ENCODE peak calls at places on chromosomes 16 and 17, in four cellular contexts. C is astrocyte of the cerebellum, H is ascending aorta, N is cardiac fibroblast. U is an unnamed sample.

GRCh38 chr17:59287452-59287851 is 44.0 kb upstream of the YPEL2 start:
- DNase-seq in C (no peak), H (no peak), N (peak), U (no peak)

GRCh38 chr17:40947929-40948328 is 10.5 kb upstream of the KRT23 start:
- DNase-seq in N (no peak), H (no peak), C (no peak), U (no peak)

GRCh38 chr16:88651989-88652762 is 1.3 kb upstream of the CYBA start:
- DNase-seq in C (no peak), N (no peak), H (no peak), U (no peak)

GRCh38 chr17:29216856-29217255 is 29.8 kb upstream of the CRYBA1 start:
- DNase-seq in N (no peak), C (no peak), H (no peak), U (no peak)

GRCh38 chr17:36705651-36706436 is 104.5 kb downstream of the MRM1 start:
- DNase-seq in N (peak), C (no peak), H (no peak), U (peak)

GRCh38 chr17:38897176-38897575 is 27.3 kb downstream of the LASP1 start:
- DNase-seq in C (no peak), H (no peak), N (peak), U (no peak)

GRCh38 chr17:7132511-7133094 is 18.0 kb upstream of the ASGR2 start:
- DNase-seq in H (no peak), C (no peak), N (peak), U (no peak)

GRCh38 chr16:89697161-89697615 is 4.3 kb downstream of the SPATA2L start:
- DNase-seq in C (no peak), H (no peak), N (no peak), U (no peak)

GRCh38 chr17:42548070-42548837 is 4.5 kb upstream of the HSD17B1 start:
- DNase-seq in H (no peak), C (no peak), N (peak), U (no peak)

GRCh38 chr16:15949210-15950166 is at the start of gene ABCC1:
- DNase-seq in H (no peak), N (no peak), C (no peak), U (no peak)

GRCh38 chr17:50052822-50053653 is 2.9 kb upstream of the ITGA3 start:
- DNase-seq in N (no peak), H (no peak), C (no peak), U (no peak)

GRCh38 chr16:48901712-48902374 is 291.9 kb upstream of the N4BP1 start:
- DNase-seq in C (no peak), H (no peak), N (no peak), U (no peak)
- TF ChIP-seq CTCF in C (peak), H (no peak), N (no peak), U (peak)

GRCh38 chr17:83175551-83176271 is 96.3 kb downstream of the METRNL start:
- DNase-seq in H (no peak), N (no peak), C (no peak), U (no peak)

GRCh38 chr17:83174859-83175550 is 95.6 kb downstream of the METRNL start:
- DNase-seq in N (no peak), C (no peak), H (peak), U (no peak)

GRCh38 chr17:83177611-83178532 is 98.5 kb downstream of the METRNL start:
- DNase-seq in C (no peak), N (no peak), H (no peak), U (no peak)

GRCh38 chr17:83176956-83177583 is 97.7 kb downstream of the METRNL start:
- DNase-seq in H (no peak), C (no peak), N (no peak), U (no peak)

GRCh38 chr17:83176272-83176955 is 97.0 kb downstream of the METRNL start:
- DNase-seq in N (no peak), H (no peak), C (no peak), U (no peak)
- TF ChIP-seq CTCF in N (no peak), H (no peak), C (no peak), U (no peak)

GRCh38 chr17:58231644-58232043 is 6.7 kb upstream of the LPO start:
- DNase-seq in N (no peak), C (no peak), H (no peak), U (no peak)

GRCh38 chr17:58229881-58230280 is 8.5 kb upstream of the LPO start:
- DNase-seq in C (no peak), H (no peak), N (no peak), U (no peak)

GRCh38 chr17:58235821-58236220 is 2.6 kb upstream of the LPO start:
- DNase-seq in H (no peak), N (no peak), C (no peak), U (no peak)

GRCh38 chr17:58233547-58233946 is 4.8 kb upstream of the LPO start:
- DNase-seq in C (no peak), N (no peak), H (no peak), U (no peak)

GRCh38 chr17:58232707-58233156 is 5.7 kb upstream of the LPO start:
- DNase-seq in C (no peak), H (no peak), N (peak), U (peak)
- TF ChIP-seq CTCF in C (no peak), H (no peak), N (peak), U (no peak)

DNA sequence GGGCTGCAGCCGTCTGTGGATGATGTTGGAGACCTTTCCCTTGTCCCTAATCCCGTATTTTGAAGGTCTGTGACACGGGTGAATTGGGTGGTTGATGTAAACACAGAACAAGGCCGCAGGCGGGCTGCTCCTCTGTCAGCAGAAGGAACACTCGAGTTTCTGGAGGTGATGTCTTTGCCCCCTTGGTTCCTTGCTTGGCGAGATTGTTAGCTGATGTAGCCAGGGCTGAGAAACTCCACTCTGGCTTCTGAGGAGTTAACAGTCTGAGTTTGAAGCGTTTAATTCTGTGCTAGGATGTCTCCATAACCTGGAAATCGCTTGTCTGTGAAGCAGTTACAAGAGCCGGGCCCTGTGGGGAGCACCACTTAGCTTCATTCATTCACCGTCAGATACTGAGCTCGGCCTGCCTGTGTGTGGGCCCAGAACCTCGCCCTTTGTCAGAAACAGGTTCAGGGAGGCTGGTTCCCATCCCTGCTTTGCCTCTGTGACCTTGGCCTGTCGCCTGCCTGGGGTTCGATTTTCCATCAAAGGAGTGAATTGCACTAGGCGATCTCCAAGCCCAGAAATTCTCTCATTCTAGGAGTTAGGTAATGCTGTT is 1.3 kb downstream of the MAPK8IP3 start:
- DNase-seq in C (no peak), H (no peak), N (peak), U (no peak)
- TF ChIP-seq CTCF in C (no peak), H (no peak), N (no peak), U (no peak)

GRCh38 chr16:49910761-49911160 is 54.8 kb upstream of the ZNF423 start:
- DNase-seq in H (no peak), C (no peak), N (no peak), U (no peak)
- TF ChIP-seq CTCF in H (no peak), C (no peak), N (no peak), U (no peak)

DNA sequence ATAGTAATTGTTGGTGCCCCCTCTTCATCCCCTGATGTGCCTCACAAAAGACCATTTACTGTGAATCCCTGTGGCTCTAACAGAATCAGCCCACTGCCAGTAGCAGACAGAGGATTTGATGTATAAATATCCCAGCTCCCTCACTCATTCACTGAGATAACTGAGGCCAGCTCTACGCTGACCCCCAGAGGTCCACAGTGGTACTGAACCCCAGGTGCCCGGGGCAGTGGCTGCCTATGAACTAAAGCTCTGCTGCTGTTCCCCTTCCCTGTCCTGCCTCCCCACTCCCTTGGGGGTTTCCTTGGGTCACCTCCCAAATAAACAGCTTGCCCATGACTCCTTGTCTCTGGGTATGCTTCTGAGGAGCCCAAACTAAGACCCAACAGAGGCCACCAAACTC is 295.8 kb downstream of the FOXL1 start:
- DNase-seq in C (no peak), N (peak), H (no peak), U (no peak)
- TF ChIP-seq CTCF in C (peak), N (peak), H (no peak), U (peak)